ENCODE peak calls at places on chromosomes 11 and 22, in eight cellular contexts. K is NB4, H is kidney, D is heart left ventricle, G is tibial artery, Q is GM12865, Y is fibroblast of the aortic adventitia, S is left lung. P is an unnamed sample.

GRCh38 chr22:36027960-36028645 is 521 bp downstream of the RBFOX2 start:
- DNase-seq in K (peak), H (peak), D (peak), G (peak), Q (no peak), Y (peak), S (peak), P (no peak)

GRCh38 chr11:128476729-128477128 is 110.6 kb downstream of the ETS1 start:
- DNase-seq in K (peak), H (no peak), D (no peak), G (no peak), Q (no peak), Y (peak), S (no peak), P (no peak)

GRCh38 chr11:129226207-129226798 is 34.2 kb upstream of the ARHGAP32 start:
- DNase-seq in K (no peak), H (no peak), D (no peak), G (no peak), Q (no peak), Y (no peak), S (no peak), P (no peak)

GRCh38 chr11:67372993-67373915 is at the start of gene CLCF1:
- DNase-seq in K (peak), H (peak), D (peak), G (peak), Q (peak), Y (peak), S (peak), P (peak)

GRCh38 chr11:59218893-59219292 is 6.2 kb upstream of the MPEG1 start:
- DNase-seq in K (no peak), H (no peak), D (no peak), G (no peak), Q (no peak), Y (no peak), S (no peak), P (no peak)

GRCh38 chr22:42863349-42863911 is 6.4 kb upstream of the ARFGAP3 start:
- DNase-seq in K (peak), H (no peak), D (no peak), G (no peak), Q (peak), Y (peak), S (no peak), P (peak)

GRCh38 chr11:2885676-2886081 is at the start of gene CDKN1C:
- DNase-seq in K (peak), H (peak), D (peak), G (peak), Q (peak), Y (peak), S (peak), P (peak)

GRCh38 chr22:19166421-19166820 is 12.1 kb downstream of the SLC25A1 start:
- DNase-seq in K (no peak), H (no peak), D (no peak), G (no peak), Q (no peak), Y (no peak), S (no peak), P (no peak)

GRCh38 chr11:35943761-35944502 is at the start of gene LDLRAD3:
- DNase-seq in K (peak), H (peak), D (peak), G (peak), Q (peak), Y (peak), S (peak), P (peak)

GRCh38 chr11:77064648-77065217 is 2.0 kb upstream of the CAPN5 start:
- DNase-seq in K (no peak), H (peak), D (no peak), G (no peak), Q (no peak), Y (no peak), S (no peak), P (no peak)

GRCh38 chr11:8258289-8258688 is 5.4 kb downstream of the LMO1 start:
- DNase-seq in K (peak), H (peak), D (peak), G (peak), Q (no peak), Y (no peak), S (no peak), P (no peak)

GRCh38 chr11:128279861-128280260 is 307.5 kb downstream of the ETS1 start:
- DNase-seq in K (no peak), H (no peak), D (no peak), G (peak), Q (no peak), Y (no peak), S (no peak), P (peak)

GRCh38 chr11:101915811-101916291 is 471 bp downstream of the ANGPTL5 start:
- DNase-seq in K (peak), H (no peak), D (no peak), G (no peak), Q (peak), Y (peak), S (no peak), P (peak)

GRCh38 chr11:75159081-75159953 is 8.4 kb downstream of the SLCO2B1 start:
- DNase-seq in K (no peak), H (peak), D (no peak), G (no peak), Q (no peak), Y (no peak), S (no peak), P (no peak)

GRCh38 chr11:6269994-6270393 is 10.4 kb downstream of the CCKBR start:
- DNase-seq in K (peak), H (no peak), D (no peak), G (no peak), Q (no peak), Y (no peak), S (no peak), P (no peak)
- TF ChIP-seq CTCF in K (peak), H (no peak), D (peak), G (no peak), Q (no peak), Y (no peak), S (no peak), P (no peak)

GRCh38 chr11:114166897-114167323 is 107.4 kb downstream of the ZBTB16 start:
- DNase-seq in K (peak), H (no peak), D (no peak), G (no peak), Q (no peak), Y (peak), S (no peak), P (peak)
- H3K4me3 ChIP-seq in K (no peak), H (no peak), D (no peak), G (no peak), Q (no peak), Y (no peak), S (no peak), P (no peak)

GRCh38 chr22:24796056-24796455 is 10.0 kb upstream of the SGSM1 start:
- DNase-seq in K (no peak), H (no peak), D (no peak), G (no peak), Q (no peak), Y (no peak), S (no peak), P (no peak)

GRCh38 chr22:24791362-24791761 is 14.6 kb upstream of the SGSM1 start:
- DNase-seq in K (no peak), H (no peak), D (no peak), G (no peak), Q (no peak), Y (no peak), S (no peak), P (no peak)

GRCh38 chr22:24801906-24802504 is 4.0 kb upstream of the SGSM1 start:
- DNase-seq in K (no peak), H (no peak), D (no peak), G (no peak), Q (peak), Y (no peak), S (no peak), P (no peak)

GRCh38 chr22:24796860-24797259 is 9.2 kb upstream of the SGSM1 start:
- DNase-seq in K (no peak), H (no peak), D (no peak), G (no peak), Q (no peak), Y (no peak), S (no peak), P (no peak)
- TF ChIP-seq CTCF in K (no peak), H (no peak), D (no peak), G (no peak), Q (no peak), Y (no peak), S (no peak), P (no peak)

GRCh38 chr11:11577932-11578331 is 43.9 kb downstream of the GALNT18 start:
- DNase-seq in K (no peak), H (no peak), D (no peak), G (no peak), Q (no peak), Y (no peak), S (no peak), P (peak)

GRCh38 chr11:11578542-11578941 is 43.3 kb downstream of the GALNT18 start:
- DNase-seq in K (no peak), H (no peak), D (no peak), G (no peak), Q (no peak), Y (no peak), S (no peak), P (no peak)

GRCh38 chr11:11580831-11581492 is 40.8 kb downstream of the GALNT18 start:
- DNase-seq in K (no peak), H (no peak), D (peak), G (no peak), Q (no peak), Y (no peak), S (no peak), P (peak)

GRCh38 chr11:11580012-11580411 is 41.8 kb downstream of the GALNT18 start:
- DNase-seq in K (no peak), H (no peak), D (no peak), G (no peak), Q (no peak), Y (no peak), S (no peak), P (no peak)

DNA sequence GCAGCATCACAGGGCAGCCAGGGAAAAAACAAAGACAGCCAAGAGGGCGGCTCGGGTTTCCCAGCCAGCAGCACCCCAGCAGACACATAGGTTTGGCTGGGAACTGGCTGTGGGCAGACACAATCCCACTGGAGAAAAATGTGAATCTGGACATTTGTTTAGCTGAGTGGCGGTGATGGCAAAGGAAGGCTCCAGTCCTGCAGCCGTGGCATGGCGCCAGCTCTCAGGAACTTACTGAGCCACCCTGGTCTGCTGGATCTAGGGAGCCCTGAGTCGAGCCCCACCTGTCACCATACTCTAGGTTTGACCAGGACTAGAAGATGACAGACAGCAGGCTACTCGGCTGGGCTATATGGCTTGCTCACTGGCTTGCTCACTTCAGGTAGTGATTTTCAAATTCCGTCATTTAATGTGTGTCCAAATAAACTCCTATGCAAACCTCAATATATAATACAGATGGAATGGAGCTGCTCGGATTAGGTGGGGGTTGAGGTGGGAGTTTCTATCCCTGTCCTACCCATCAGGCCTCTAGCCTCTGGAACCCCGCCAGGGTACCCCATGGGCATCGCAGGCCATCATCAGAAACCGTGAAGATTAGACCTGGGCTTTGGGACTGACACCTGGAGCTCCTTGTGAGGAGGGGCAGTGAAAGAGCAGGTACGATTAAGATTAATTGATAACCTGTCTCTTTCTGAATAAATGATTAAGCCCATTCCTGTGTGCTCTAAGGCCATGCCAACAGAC is 42.6 kb downstream of the GALNT18 start:
- DNase-seq in K (no peak), H (no peak), D (peak), G (no peak), Q (no peak), Y (no peak), S (no peak), P (no peak)
- H3K4me3 ChIP-seq in K (no peak), H (no peak), D (no peak), G (no peak), Q (no peak), Y (no peak), S (no peak), P (no peak)

DNA sequence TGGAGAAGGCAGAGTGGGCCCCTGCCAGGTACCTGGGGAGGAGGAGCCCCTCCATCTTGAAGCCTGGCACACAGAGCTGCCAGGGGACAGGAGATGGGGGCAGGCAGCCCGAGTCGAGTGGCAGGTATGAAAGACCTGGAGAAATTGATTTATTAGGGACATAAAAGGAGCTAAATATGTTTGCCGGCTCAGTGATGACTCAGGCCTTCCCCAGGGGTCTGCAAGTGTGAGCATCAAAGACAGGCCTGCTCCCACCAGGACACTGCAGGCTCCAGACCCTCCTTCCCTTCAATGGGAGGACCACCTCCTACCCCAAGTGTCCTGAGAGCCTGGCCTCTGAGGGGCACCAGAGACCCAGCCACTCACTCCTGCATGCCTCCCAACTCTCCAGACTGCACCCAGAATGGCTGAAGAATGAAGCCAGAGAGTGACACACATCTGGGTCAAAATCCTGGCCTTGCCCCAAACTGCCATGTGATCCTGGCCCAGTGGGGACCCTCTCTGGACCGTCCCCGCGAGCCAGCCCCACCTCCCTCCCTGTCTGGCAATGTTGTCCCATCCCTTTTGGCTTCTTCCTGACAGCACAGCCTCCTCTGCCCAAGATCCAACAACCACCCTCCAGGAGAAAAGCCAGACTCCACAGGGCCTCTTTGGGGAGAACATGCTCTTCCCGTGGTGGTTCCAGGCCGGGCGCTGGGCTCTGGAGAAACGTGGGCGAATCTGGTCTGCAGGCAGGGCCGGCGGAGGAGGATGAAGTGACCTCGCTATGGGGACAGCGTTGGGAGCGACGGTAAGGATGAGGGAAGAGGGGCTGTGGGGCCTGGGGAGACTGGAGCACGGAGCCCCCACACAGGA is 36.2 kb downstream of the CYTH4 start:
- DNase-seq in K (no peak), H (no peak), D (no peak), G (no peak), Q (no peak), Y (no peak), S (no peak), P (no peak)
- TF ChIP-seq CTCF in K (no peak), H (no peak), D (no peak), G (no peak), Q (no peak), Y (no peak), S (no peak), P (no peak)

GRCh38 chr11:130390071-130390758 is 38.2 kb downstream of the ADAMTS8 start:
- DNase-seq in K (peak), H (no peak), D (no peak), G (no peak), Q (no peak), Y (peak), S (no peak), P (peak)

GRCh38 chr11:130391692-130392091 is 36.7 kb downstream of the ADAMTS8 start:
- DNase-seq in K (no peak), H (no peak), D (no peak), G (no peak), Q (no peak), Y (peak), S (no peak), P (no peak)

GRCh38 chr11:130383363-130384168 is 44.8 kb downstream of the ADAMTS8 start:
- DNase-seq in K (peak), H (no peak), D (no peak), G (no peak), Q (no peak), Y (peak), S (no peak), P (no peak)

GRCh38 chr11:130389315-130389935 is 39.0 kb downstream of the ADAMTS8 start:
- DNase-seq in K (no peak), H (no peak), D (peak), G (no peak), Q (no peak), Y (peak), S (no peak), P (no peak)

GRCh38 chr11:130388607-130389205 is 39.7 kb downstream of the ADAMTS8 start:
- DNase-seq in K (no peak), H (no peak), D (no peak), G (no peak), Q (peak), Y (no peak), S (no peak), P (no peak)
- H3K4me3 ChIP-seq in K (no peak), H (peak), D (no peak), G (no peak), Q (no peak), Y (no peak), S (no peak), P (no peak)

GRCh38 chr11:55895216-55895615 is 12.1 kb downstream of the TRIM51 start:
- DNase-seq in K (peak), H (no peak), D (no peak), G (no peak), Q (no peak), Y (no peak), S (no peak), P (no peak)
- TF ChIP-seq CTCF in K (peak), H (no peak), D (no peak), G (no peak), Q (no peak), Y (no peak), S (no peak), P (no peak)

DNA sequence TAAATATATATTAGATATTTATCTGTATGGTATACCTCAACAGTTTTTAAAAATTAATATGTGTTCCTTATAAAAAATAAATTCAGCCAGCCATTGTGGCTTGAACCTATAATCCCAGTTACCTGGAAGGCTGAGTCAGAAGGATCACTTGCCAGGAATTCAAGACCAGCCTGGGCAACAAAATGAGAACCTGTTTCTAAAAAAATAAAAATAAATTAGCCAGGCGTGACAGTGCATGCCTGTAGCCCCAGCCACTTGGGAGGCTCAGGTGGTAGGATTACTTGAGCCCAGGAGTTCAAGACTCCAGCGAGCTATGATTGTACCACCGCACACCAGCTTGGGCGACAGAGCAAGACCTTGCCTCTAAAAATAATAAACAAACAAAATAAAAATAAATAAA is 54.9 kb downstream of the PHF21A start:
- DNase-seq in K (no peak), H (no peak), D (no peak), G (no peak), Q (no peak), Y (no peak), S (no peak), P (peak)
- H3K4me3 ChIP-seq in K (no peak), H (no peak), D (no peak), G (no peak), Q (no peak), Y (no peak), S (no peak), P (no peak)

GRCh38 chr11:105861225-105861624 is 160.8 kb downstream of the MSANTD4 start:
- DNase-seq in K (no peak), H (no peak), D (no peak), G (no peak), Q (no peak), Y (no peak), S (no peak), P (peak)
- TF ChIP-seq CTCF in K (no peak), H (peak), D (no peak), G (no peak), Q (no peak), Y (no peak), S (no peak), P (peak)